ENCODE peak calls at places on chromosomes 7 and 10, in four cellular contexts. E is sigmoid colon, G is A549, N is colonic mucosa. D is an unnamed sample.

GRCh38 chr7:103944230-103944900 is 45.1 kb downstream of the RELN start:
- DNase-seq in N (no peak), G (no peak), E (no peak), D (no peak)

GRCh38 chr10:4947635-4948596 is 15.3 kb upstream of the AKR1C1 start:
- DNase-seq in G (peak; percentile 92), E (peak; percentile 84), N (no peak), D (no peak)

GRCh38 chr7:26346611-26347200 is 55.0 kb downstream of the SNX10 start:
- DNase-seq in E (no peak), N (peak; percentile 73), G (no peak), D (no peak)

GRCh38 chr10:122878799-122879338 is 512 bp downstream of the FAM24B start:
- DNase-seq in N (no peak), E (no peak), G (no peak), D (no peak)

GRCh38 chr10:69501657-69502056 is 50.4 kb downstream of the TSPAN15 start:
- DNase-seq in G (no peak), N (no peak), E (peak; percentile 25), D (peak; percentile 30)

GRCh38 chr7:137695942-137696341 is 150.8 kb downstream of the DGKI start:
- DNase-seq in G (no peak), E (no peak), N (no peak), D (no peak)

GRCh38 chr7:26292768-26293560 is 1.3 kb downstream of the SNX10 start:
- DNase-seq in G (no peak), E (no peak), N (no peak), D (no peak)

GRCh38 chr7:127884066-127884559 is 147.1 kb downstream of the LRRC4 start:
- DNase-seq in E (no peak), N (no peak), G (no peak), D (no peak)

GRCh38 chr7:107579881-107580715 is at the start of gene BCAP29:
- DNase-seq in G (peak; percentile 74), E (peak; percentile 84), N (peak; percentile 77), D (peak; percentile 90)

DNA sequence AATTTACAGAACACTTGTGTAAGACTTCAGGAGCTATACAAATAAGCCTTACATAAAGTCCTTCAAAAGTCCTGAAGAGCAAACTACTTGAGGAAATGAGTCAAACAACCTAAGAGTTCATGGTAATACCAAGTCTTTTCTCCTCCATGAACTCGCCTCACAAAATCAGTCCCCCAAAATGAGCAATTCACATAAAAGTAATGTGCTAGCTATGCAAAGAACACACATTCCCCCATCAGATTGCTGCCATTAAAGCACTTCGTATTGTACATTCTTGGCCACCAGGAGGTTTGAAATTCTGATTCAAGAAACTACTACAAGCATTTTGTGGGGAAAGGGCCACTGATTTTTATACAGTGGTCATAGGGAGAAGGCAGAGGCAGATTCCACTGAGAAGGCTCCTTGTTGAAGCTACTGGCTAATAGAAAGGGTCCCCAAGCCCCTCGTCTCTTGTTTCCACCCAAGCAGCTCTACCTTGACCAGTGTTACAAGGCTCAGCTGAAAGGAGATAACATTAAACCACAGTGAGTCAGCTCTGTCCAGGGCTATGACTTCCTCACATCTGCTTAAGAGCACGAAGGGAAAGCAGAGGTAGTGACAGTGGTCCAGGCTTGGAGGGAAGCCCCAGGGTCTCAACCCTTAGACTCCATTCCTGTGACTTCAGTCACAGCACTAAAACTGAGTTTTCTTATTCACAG is 115.2 kb upstream of the CDK1 start:
- DNase-seq in N (no peak), G (no peak), E (no peak), D (no peak)
- TF ChIP-seq CTCF in N (no peak), G (no peak), E (no peak), D (peak; percentile 18)

GRCh38 chr10:72981882-72982529 is 27.4 kb upstream of the PLA2G12B start:
- DNase-seq in E (no peak), N (no peak), G (no peak), D (no peak)

GRCh38 chr10:72981028-72981881 is 26.6 kb upstream of the PLA2G12B start:
- DNase-seq in N (no peak), G (no peak), E (no peak), D (no peak)

GRCh38 chr10:72976886-72977285 is 22.3 kb upstream of the PLA2G12B start:
- DNase-seq in N (no peak), E (no peak), G (no peak), D (no peak)

GRCh38 chr10:72979709-72980108 is 25.1 kb upstream of the PLA2G12B start:
- DNase-seq in G (no peak), E (no peak), N (no peak), D (no peak)

DNA sequence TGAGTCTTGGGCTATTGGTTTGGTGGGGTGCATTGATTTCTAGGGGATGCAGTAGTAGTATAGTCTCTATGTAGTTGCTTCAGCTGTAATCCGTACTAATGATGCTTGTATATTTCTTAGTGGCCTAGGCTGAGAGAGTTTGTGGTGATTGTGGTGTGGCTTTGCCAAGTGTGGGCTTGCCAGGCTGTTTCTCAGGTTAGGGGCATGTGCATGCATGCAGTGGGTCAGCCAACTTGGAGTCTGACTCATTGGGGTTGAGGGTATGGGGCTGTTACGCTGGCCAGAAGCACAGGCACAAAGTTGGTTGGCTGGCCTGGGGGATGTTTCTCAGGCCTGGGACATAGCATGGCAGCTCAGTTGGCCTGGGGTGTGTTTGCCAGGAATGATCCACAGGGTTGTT is 25.7 kb upstream of the PLA2G12B start:
- DNase-seq in G (no peak), N (no peak), E (no peak), D (no peak)
- TF ChIP-seq CTCF in G (no peak), N (no peak), E (no peak), D (no peak)

GRCh38 chr10:121662945-121663917 is 65.0 kb upstream of the FGFR2 start:
- DNase-seq in E (no peak), G (peak; percentile 25), N (peak; percentile 37), D (no peak)
- TF ChIP-seq CTCF in E (no peak), G (no peak), N (peak; percentile 17), D (peak; percentile 31)

GRCh38 chr10:9819756-9820494 is 1197.7 kb upstream of the CELF2 start:
- DNase-seq in G (no peak), N (no peak), E (peak; percentile 61), D (no peak)
- TF ChIP-seq CTCF in G (no peak), N (no peak), E (no peak), D (no peak)

GRCh38 chr10:28523725-28524252 is 9.1 kb upstream of the WAC start:
- DNase-seq in E (no peak), N (no peak), G (no peak), D (no peak)
- TF ChIP-seq CTCF in E (no peak), N (no peak), G (no peak), D (no peak)

GRCh38 chr10:33047655-33048054 is 89.6 kb upstream of the ITGB1 start:
- DNase-seq in N (no peak), G (no peak), E (no peak), D (no peak)
- TF ChIP-seq CTCF in N (no peak), G (no peak), E (no peak), D (peak; percentile 31)

GRCh38 chr7:95141755-95142154 is 182.6 kb downstream of the PON1 start:
- DNase-seq in G (no peak), E (no peak), N (no peak), D (no peak)

GRCh38 chr7:95139922-95140321 is 184.4 kb downstream of the PON1 start:
- DNase-seq in G (no peak), N (no peak), E (no peak), D (no peak)

GRCh38 chr7:95144256-95144655 is 180.1 kb downstream of the PON1 start:
- DNase-seq in E (no peak), G (no peak), N (no peak), D (no peak)
- TF ChIP-seq CTCF in E (no peak), G (no peak), N (no peak), D (no peak)